ENCODE peak calls at places on chromosomes 12 and 14, in four cellular contexts. One of them, this sample, is unnamed.

GRCh38 chr14:50835280-50835679 is 4.3 kb upstream of the NIN start:
- DNase-seq in lower leg skin: no peak
- DNase-seq in BE2C: no peak
- DNase-seq in stomach: no peak
- DNase-seq in this sample: no peak

GRCh38 chr12:113049976-113050742 is 6.4 kb upstream of the DTX1 start:
- DNase-seq in BE2C: peak
- DNase-seq in lower leg skin: no peak
- DNase-seq in stomach: no peak
- DNase-seq in this sample: no peak

GRCh38 chr12:26327975-26328635 is 132.7 kb downstream of the SSPN start:
- DNase-seq in lower leg skin: no peak
- DNase-seq in stomach: no peak
- DNase-seq in BE2C: no peak
- DNase-seq in this sample: no peak

GRCh38 chr12:26762185-26762584 is 70.8 kb downstream of the ITPR2 start:
- DNase-seq in stomach: no peak
- DNase-seq in lower leg skin: no peak
- DNase-seq in BE2C: no peak
- DNase-seq in this sample: no peak

GRCh38 chr12:530871-531270 is 71.1 kb downstream of the B4GALNT3 start:
- DNase-seq in BE2C: no peak
- DNase-seq in stomach: no peak
- DNase-seq in lower leg skin: no peak
- DNase-seq in this sample: no peak

GRCh38 chr12:79522657-79523386 is 167.9 kb downstream of the PAWR start:
- DNase-seq in BE2C: no peak
- DNase-seq in stomach: no peak
- DNase-seq in lower leg skin: no peak
- DNase-seq in this sample: no peak

GRCh38 chr12:79512068-79512467 is 178.7 kb downstream of the PAWR start:
- DNase-seq in lower leg skin: no peak
- DNase-seq in BE2C: no peak
- DNase-seq in stomach: no peak
- DNase-seq in this sample: no peak

GRCh38 chr14:77663289-77663688 is 44.5 kb downstream of the ALKBH1 start:
- DNase-seq in BE2C: no peak
- DNase-seq in stomach: no peak
- DNase-seq in lower leg skin: no peak
- DNase-seq in this sample: no peak

GRCh38 chr14:98167702-98168101 is 1104.3 kb downstream of the BCL11B start:
- DNase-seq in stomach: no peak
- DNase-seq in lower leg skin: no peak
- DNase-seq in BE2C: no peak
- DNase-seq in this sample: no peak

GRCh38 chr14:59343585-59343984 is 121.6 kb downstream of the GPR135 start:
- DNase-seq in lower leg skin: no peak
- DNase-seq in BE2C: peak
- DNase-seq in stomach: no peak
- DNase-seq in this sample: no peak

GRCh38 chr14:63523735-63524408 is 19.3 kb downstream of the PPP2R5E start:
- DNase-seq in lower leg skin: no peak
- DNase-seq in BE2C: peak
- DNase-seq in stomach: no peak
- DNase-seq in this sample: no peak

GRCh38 chr12:57983150-57983857 is 41.9 kb downstream of the ATP23 start:
- DNase-seq in stomach: no peak
- DNase-seq in BE2C: peak
- DNase-seq in lower leg skin: no peak
- DNase-seq in this sample: peak

GRCh38 chr14:101761881-101762529 is 496 bp downstream of the PPP2R5C start:
- DNase-seq in BE2C: peak
- DNase-seq in stomach: peak
- DNase-seq in lower leg skin: no peak
- DNase-seq in this sample: no peak

GRCh38 chr14:99522934-99523660 is 41.9 kb downstream of the CCNK start:
- DNase-seq in stomach: no peak
- DNase-seq in BE2C: peak
- DNase-seq in lower leg skin: no peak
- DNase-seq in this sample: no peak

GRCh38 chr14:50937325-50937724 is 7.0 kb downstream of the PYGL start:
- DNase-seq in BE2C: no peak
- DNase-seq in lower leg skin: no peak
- DNase-seq in stomach: no peak
- DNase-seq in this sample: no peak

GRCh38 chr12:124555168-124555928 is 12.1 kb downstream of the NCOR2 start:
- DNase-seq in BE2C: no peak
- DNase-seq in lower leg skin: no peak
- DNase-seq in stomach: no peak
- DNase-seq in this sample: no peak

GRCh38 chr12:49797452-49797782 is 30.8 kb downstream of the NCKAP5L start:
- DNase-seq in BE2C: no peak
- DNase-seq in lower leg skin: no peak
- DNase-seq in stomach: no peak
- DNase-seq in this sample: no peak

GRCh38 chr12:104998423-104999346 is 12.6 kb downstream of the NOPCHAP1 start:
- DNase-seq in lower leg skin: no peak
- DNase-seq in BE2C: peak
- DNase-seq in stomach: peak
- DNase-seq in this sample: no peak

GRCh38 chr12:58299371-58299770 is 358.0 kb downstream of the ATP23 start:
- DNase-seq in lower leg skin: no peak
- DNase-seq in BE2C: no peak
- DNase-seq in stomach: no peak
- DNase-seq in this sample: no peak

GRCh38 chr12:79451988-79452387 is 238.8 kb downstream of the PAWR start:
- DNase-seq in lower leg skin: peak
- DNase-seq in BE2C: peak
- DNase-seq in stomach: peak
- DNase-seq in this sample: no peak

GRCh38 chr12:95115641-95116040 is 42.2 kb upstream of the NR2C1 start:
- DNase-seq in stomach: no peak
- DNase-seq in BE2C: no peak
- DNase-seq in lower leg skin: no peak
- DNase-seq in this sample: no peak

GRCh38 chr12:56333197-56333678 is 562 bp downstream of the PAN2 start:
- DNase-seq in BE2C: no peak
- DNase-seq in lower leg skin: no peak
- DNase-seq in stomach: no peak
- DNase-seq in this sample: no peak

GRCh38 chr14:29320261-29320660 is 553.7 kb downstream of the FOXG1 start:
- DNase-seq in stomach: no peak
- DNase-seq in BE2C: no peak
- DNase-seq in lower leg skin: no peak
- DNase-seq in this sample: no peak

GRCh38 chr12:53005986-53006809 is at the start of gene EIF4B:
- DNase-seq in lower leg skin: peak
- DNase-seq in BE2C: peak
- DNase-seq in stomach: peak
- DNase-seq in this sample: peak

GRCh38 chr12:53004582-53004981 is 1.7 kb upstream of the EIF4B start:
- DNase-seq in BE2C: no peak
- DNase-seq in lower leg skin: no peak
- DNase-seq in stomach: no peak
- DNase-seq in this sample: no peak

GRCh38 chr12:53006810-53007742 is 820 bp downstream of the EIF4B start:
- DNase-seq in lower leg skin: peak
- DNase-seq in stomach: peak
- DNase-seq in BE2C: peak
- DNase-seq in this sample: peak

GRCh38 chr12:53005215-53005985 is 856 bp upstream of the EIF4B start:
- DNase-seq in lower leg skin: peak
- DNase-seq in stomach: no peak
- DNase-seq in BE2C: no peak
- DNase-seq in this sample: no peak

GRCh38 chr12:53004178-53004577 is 2.1 kb upstream of the EIF4B start:
- DNase-seq in BE2C: no peak
- DNase-seq in stomach: no peak
- DNase-seq in lower leg skin: no peak
- DNase-seq in this sample: no peak
- TF ChIP-seq CTCF in BE2C: no peak
- TF ChIP-seq CTCF in stomach: no peak
- TF ChIP-seq CTCF in lower leg skin: no peak
- TF ChIP-seq CTCF in this sample: no peak

GRCh38 chr14:74048291-74048690 is 29.1 kb downstream of the BBOF1 start:
- DNase-seq in stomach: no peak
- DNase-seq in BE2C: no peak
- DNase-seq in lower leg skin: no peak
- DNase-seq in this sample: no peak
- TF ChIP-seq CTCF in stomach: no peak
- TF ChIP-seq CTCF in BE2C: peak
- TF ChIP-seq CTCF in lower leg skin: no peak
- TF ChIP-seq CTCF in this sample: no peak

DNA sequence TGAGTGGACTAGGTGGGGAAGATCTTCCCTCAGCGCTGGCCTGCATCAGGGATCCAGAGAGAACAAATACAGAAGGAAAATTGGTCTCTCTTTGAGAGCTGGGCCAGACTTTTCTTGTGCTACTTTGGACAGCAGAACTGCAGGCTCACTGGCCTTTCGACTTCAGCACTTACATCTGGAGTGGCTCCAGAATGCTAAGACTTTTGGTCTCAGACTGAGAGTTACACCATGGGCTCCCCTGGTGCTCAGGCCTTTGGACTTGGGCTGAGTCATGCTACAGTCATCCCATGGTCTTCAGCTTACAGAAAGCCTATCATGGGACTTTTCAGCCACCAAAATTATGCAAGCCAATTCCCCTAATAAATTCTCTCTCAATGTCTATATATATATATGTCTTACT is 9.0 kb upstream of the CD163 start:
- DNase-seq in stomach: no peak
- DNase-seq in BE2C: no peak
- DNase-seq in lower leg skin: peak
- DNase-seq in this sample: no peak
- TF ChIP-seq CTCF in stomach: no peak
- TF ChIP-seq CTCF in BE2C: no peak
- TF ChIP-seq CTCF in lower leg skin: no peak
- TF ChIP-seq CTCF in this sample: no peak

GRCh38 chr14:65927871-65928270 is 515.3 kb downstream of the FUT8 start:
- DNase-seq in lower leg skin: no peak
- DNase-seq in BE2C: no peak
- DNase-seq in stomach: peak
- DNase-seq in this sample: no peak
- TF ChIP-seq CTCF in lower leg skin: no peak
- TF ChIP-seq CTCF in BE2C: no peak
- TF ChIP-seq CTCF in stomach: no peak
- TF ChIP-seq CTCF in this sample: no peak

GRCh38 chr14:52150162-52150561 is 81.3 kb upstream of the NID2 start:
- DNase-seq in stomach: no peak
- DNase-seq in BE2C: no peak
- DNase-seq in lower leg skin: no peak
- DNase-seq in this sample: no peak

GRCh38 chr14:52142504-52142903 is 73.6 kb upstream of the NID2 start:
- DNase-seq in lower leg skin: no peak
- DNase-seq in stomach: no peak
- DNase-seq in BE2C: no peak
- DNase-seq in this sample: no peak

GRCh38 chr14:52148371-52148770 is 79.5 kb upstream of the NID2 start:
- DNase-seq in stomach: no peak
- DNase-seq in BE2C: no peak
- DNase-seq in lower leg skin: no peak
- DNase-seq in this sample: no peak

GRCh38 chr14:52146504-52146903 is 77.6 kb upstream of the NID2 start:
- DNase-seq in stomach: no peak
- DNase-seq in BE2C: no peak
- DNase-seq in lower leg skin: no peak
- DNase-seq in this sample: no peak
- TF ChIP-seq CTCF in stomach: no peak
- TF ChIP-seq CTCF in BE2C: peak
- TF ChIP-seq CTCF in lower leg skin: no peak
- TF ChIP-seq CTCF in this sample: peak

GRCh38 chr14:68705741-68706283 is 87.1 kb downstream of the ZFP36L1 start:
- DNase-seq in BE2C: peak
- DNase-seq in stomach: peak
- DNase-seq in lower leg skin: peak
- DNase-seq in this sample: no peak

GRCh38 chr14:68709007-68709406 is 83.9 kb downstream of the ZFP36L1 start:
- DNase-seq in BE2C: no peak
- DNase-seq in stomach: no peak
- DNase-seq in lower leg skin: no peak
- DNase-seq in this sample: no peak

GRCh38 chr14:68710776-68711175 is 82.1 kb downstream of the ZFP36L1 start:
- DNase-seq in lower leg skin: no peak
- DNase-seq in stomach: no peak
- DNase-seq in BE2C: no peak
- DNase-seq in this sample: no peak

GRCh38 chr14:68707496-68707895 is 85.4 kb downstream of the ZFP36L1 start:
- DNase-seq in stomach: no peak
- DNase-seq in lower leg skin: no peak
- DNase-seq in BE2C: no peak
- DNase-seq in this sample: no peak

GRCh38 chr14:68708343-68708742 is 84.5 kb downstream of the ZFP36L1 start:
- DNase-seq in stomach: no peak
- DNase-seq in lower leg skin: no peak
- DNase-seq in BE2C: no peak
- DNase-seq in this sample: no peak
- TF ChIP-seq CTCF in stomach: no peak
- TF ChIP-seq CTCF in lower leg skin: no peak
- TF ChIP-seq CTCF in BE2C: no peak
- TF ChIP-seq CTCF in this sample: no peak

DNA sequence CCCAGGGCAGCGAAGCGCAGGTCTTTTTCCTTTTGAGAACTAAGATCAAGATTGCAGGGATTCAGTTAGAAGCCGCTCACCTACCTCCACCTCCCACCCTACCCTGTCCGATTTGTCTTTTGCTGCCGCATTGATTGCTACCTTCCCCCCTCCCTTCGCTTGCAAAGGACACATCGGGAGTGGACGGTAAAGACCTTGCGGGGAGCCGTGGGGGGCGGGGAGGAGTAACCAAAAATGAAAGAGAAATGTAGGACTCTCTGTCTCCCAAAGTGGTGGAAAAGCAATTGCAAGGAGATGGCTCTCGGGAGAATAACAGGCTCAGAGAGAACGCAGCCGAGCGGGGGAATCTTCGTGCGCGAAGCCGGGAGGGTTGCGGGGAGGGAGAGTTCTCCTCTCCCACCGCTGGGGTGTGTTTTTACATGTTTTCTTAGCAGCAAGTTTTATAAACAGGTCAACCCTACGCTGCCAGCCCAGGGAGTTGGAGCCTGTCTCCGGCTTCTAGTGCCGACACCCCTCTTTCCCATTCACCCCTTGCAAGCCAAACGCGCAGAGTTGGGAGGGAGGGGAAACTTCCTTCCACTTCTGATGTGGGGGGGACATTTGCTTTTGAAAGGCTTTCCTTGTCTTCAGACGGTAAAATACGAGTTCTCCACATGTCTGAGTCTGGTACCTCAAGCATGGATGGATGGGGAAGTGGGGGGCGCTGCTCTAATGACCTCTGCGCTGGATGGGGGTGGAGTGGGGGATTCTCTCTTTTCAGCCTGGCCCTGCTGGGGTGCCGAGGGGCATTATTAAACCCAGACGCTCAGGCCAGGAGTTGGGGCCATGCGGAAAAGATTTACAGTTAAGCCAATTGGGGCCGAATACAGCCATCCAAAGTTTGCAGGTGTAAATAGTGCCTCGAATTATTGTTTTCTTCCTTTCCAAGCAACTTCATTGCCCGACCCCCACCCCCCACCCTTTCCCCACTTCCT is 8.9 kb upstream of the TBX3 start:
- DNase-seq in lower leg skin: no peak
- DNase-seq in BE2C: no peak
- DNase-seq in stomach: no peak
- DNase-seq in this sample: no peak
- TF ChIP-seq CTCF in lower leg skin: no peak
- TF ChIP-seq CTCF in BE2C: no peak
- TF ChIP-seq CTCF in stomach: no peak
- TF ChIP-seq CTCF in this sample: no peak